ENCODE peak calls at places on chromosomes 7 and 10, in nine cellular contexts. Z, D, I, A, F, G, U, C and W are unnamed samples.

GRCh38 chr7:72441791-72442190 is 29.7 kb upstream of the CALN1 start:
- DNase-seq in Z (no peak), D (no peak), I (no peak), A (no peak), F (no peak), G (no peak), U (no peak), C (no peak), W (peak)

GRCh38 chr7:158266426-158266816 is 321.2 kb downstream of the PTPRN2 start:
- DNase-seq in Z (no peak), D (no peak), I (no peak), A (no peak), F (no peak), G (no peak), U (no peak), C (no peak), W (no peak)

GRCh38 chr7:5692112-5692844 is 89.2 kb downstream of the RNF216 start:
- DNase-seq in Z (no peak), D (no peak), I (no peak), A (peak), F (peak), G (peak), U (peak), C (no peak), W (peak)

GRCh38 chr10:60140681-60141632 is 234.6 kb upstream of the CCDC6 start:
- DNase-seq in Z (no peak), D (no peak), I (no peak), A (no peak), F (no peak), G (peak), U (no peak), C (peak), W (no peak)

GRCh38 chr10:11616021-11616420 is 4.6 kb upstream of the USP6NL start:
- DNase-seq in Z (no peak), D (no peak), I (no peak), A (no peak), F (no peak), G (no peak), U (no peak), C (no peak), W (no peak)

GRCh38 chr7:20164420-20165145 is 52.6 kb downstream of the MACC1 start:
- DNase-seq in Z (peak), D (no peak), I (no peak), A (no peak), F (no peak), G (peak), U (no peak), C (no peak), W (no peak)

GRCh38 chr7:106365252-106366005 is 80.6 kb upstream of the NAMPT start:
- DNase-seq in Z (peak), D (no peak), I (no peak), A (no peak), F (no peak), G (peak), U (no peak), C (no peak), W (no peak)

GRCh38 chr10:74662635-74663034 is 163.8 kb upstream of the KAT6B start:
- DNase-seq in Z (no peak), D (no peak), I (no peak), A (no peak), F (no peak), G (no peak), U (no peak), C (no peak), W (no peak)

GRCh38 chr10:93152136-93152535 is 78.4 kb downstream of the CYP26A1 start:
- DNase-seq in Z (no peak), D (no peak), I (no peak), A (no peak), F (no peak), G (peak), U (no peak), C (no peak), W (no peak)

GRCh38 chr7:47231627-47232026 is 350.3 kb downstream of the TNS3 start:
- DNase-seq in Z (no peak), D (no peak), I (no peak), A (no peak), F (no peak), G (no peak), U (no peak), C (no peak), W (no peak)